ENCODE peak calls at places on chromosomes 16 and 17, in nine cellular contexts. R is PC-9; N is H54; K is GM10248; F is activated CD4-positive, alpha-beta T cell treated with anti-CD3 and anti-CD28 coated beads, Interleukin-2, amount 10 ng/mL, durations not matched to agents 7 days and 5 days; D is right cardiac atrium; T is fibroblast of gingiva; B is A673; G is skeletal muscle cell. Z is an unnamed sample.

GRCh38 chr16:64092284-64092683 is 1029.6 kb downstream of the CDH11 start:
- DNase-seq in R (no peak), B (no peak), D (no peak), K (no peak), T (no peak), F (no peak), N (no peak), G (peak), Z (no peak)

GRCh38 chr16:1645914-1646525 is 32.1 kb upstream of the JPT2 start:
- DNase-seq in D (no peak), N (peak), F (peak), K (no peak), T (no peak), G (no peak), R (peak), B (peak), Z (no peak)

GRCh38 chr17:57548421-57549385 is 196.4 kb downstream of the CCDC182 start:
- DNase-seq in D (peak), F (no peak), G (no peak), B (peak), K (no peak), T (no peak), N (no peak), R (no peak), Z (peak)

GRCh38 chr16:51150894-51151320 is at the start of gene SALL1:
- DNase-seq in N (no peak), K (no peak), B (peak), D (peak), F (no peak), G (no peak), R (no peak), T (no peak), Z (no peak)

GRCh38 chr16:49352923-49353322 is 20.7 kb upstream of the C16orf78 start:
- DNase-seq in B (peak), N (no peak), D (no peak), F (no peak), G (no peak), T (no peak), K (no peak), R (no peak), Z (peak)

GRCh38 chr17:76263896-76264295 is 1.3 kb upstream of the UBALD2 start:
- DNase-seq in R (no peak), T (no peak), K (no peak), D (no peak), F (peak), G (no peak), B (no peak), N (no peak), Z (no peak)

GRCh38 chr16:57194512-57194911 is 8.4 kb downstream of the RSPRY1 start:
- DNase-seq in N (peak), K (no peak), R (peak), F (no peak), D (no peak), T (peak), B (peak), G (peak), Z (no peak)

GRCh38 chr16:89485701-89486246 is 4.6 kb downstream of the ANKRD11 start:
- DNase-seq in F (no peak), G (no peak), D (no peak), B (no peak), T (no peak), N (no peak), K (no peak), R (no peak), Z (peak)

GRCh38 chr17:9239821-9240658 is 218.7 kb downstream of the NTN1 start:
- DNase-seq in F (peak), K (peak), N (no peak), D (peak), T (peak), R (peak), G (no peak), B (peak), Z (peak)

GRCh38 chr17:81858967-81859905 is 1.1 kb downstream of the P4HB start:
- DNase-seq in D (no peak), K (no peak), N (no peak), B (no peak), F (no peak), T (no peak), R (no peak), G (no peak), Z (peak)

GRCh38 chr16:68490829-68491575 is 42.7 kb upstream of the SMPD3 start:
- DNase-seq in F (no peak), N (peak), B (no peak), D (no peak), T (no peak), K (no peak), G (no peak), R (peak), Z (peak)

GRCh38 chr17:55758171-55758570 is 7.3 kb downstream of the PCTP start:
- DNase-seq in D (no peak), T (no peak), K (no peak), G (no peak), B (no peak), N (no peak), F (no peak), R (no peak), Z (no peak)

GRCh38 chr16:24821129-24821528 is 24.6 kb upstream of the SLC5A11 start:
- DNase-seq in B (no peak), G (no peak), F (no peak), K (no peak), T (no peak), N (no peak), R (no peak), D (no peak), Z (no peak)

GRCh38 chr17:77555741-77556291 is 402.7 kb upstream of the TNRC6C start:
- DNase-seq in N (no peak), B (peak), T (no peak), F (no peak), D (no peak), R (no peak), K (no peak), G (peak), Z (no peak)

GRCh38 chr16:79723583-79724168 is 123.1 kb upstream of the MAF start:
- DNase-seq in R (no peak), D (no peak), N (no peak), B (no peak), T (no peak), F (no peak), K (no peak), G (no peak), Z (no peak)

GRCh38 chr17:29256116-29256515 is 9.5 kb downstream of the CRYBA1 start:
- DNase-seq in F (no peak), K (no peak), B (no peak), T (no peak), R (no peak), D (no peak), N (no peak), G (no peak), Z (no peak)

GRCh38 chr17:28585891-28586290 is 9.2 kb upstream of the ALDOC start:
- DNase-seq in K (no peak), R (no peak), F (no peak), T (no peak), N (no peak), G (no peak), D (no peak), B (no peak), Z (no peak)

GRCh38 chr17:50828508-50829170 is 6.7 kb upstream of the WFIKKN2 start:
- DNase-seq in N (no peak), T (no peak), F (no peak), B (no peak), D (no peak), G (no peak), R (no peak), K (peak), Z (peak)

GRCh38 chr17:181213-182163 is at the start of gene DOC2B:
- DNase-seq in N (no peak), R (peak), G (no peak), K (no peak), D (peak), T (no peak), B (peak), F (no peak), Z (no peak)

GRCh38 chr16:61148930-61149329 is 887.3 kb downstream of the CDH8 start:
- DNase-seq in K (no peak), B (peak), D (no peak), N (no peak), G (no peak), R (no peak), F (no peak), T (no peak), Z (peak)

GRCh38 chr17:2087597-2088211 is 32.8 kb downstream of the HIC1 start:
- DNase-seq in R (no peak), B (no peak), F (peak), T (no peak), D (peak), K (peak), G (no peak), N (no peak), Z (peak)

GRCh38 chr17:16273499-16273898 is 56.5 kb downstream of the PIGL start:
- DNase-seq in N (no peak), B (no peak), D (no peak), R (no peak), F (no peak), K (no peak), T (no peak), G (no peak), Z (no peak)

GRCh38 chr16:72612271-72612670 is 435.7 kb downstream of the ZFHX3 start:
- DNase-seq in G (peak), R (no peak), N (no peak), K (no peak), T (peak), B (peak), F (no peak), D (no peak), Z (no peak)

GRCh38 chr17:55729484-55729883 is 6.8 kb upstream of the TMEM100 start:
- DNase-seq in N (no peak), G (no peak), D (no peak), B (no peak), R (no peak), K (no peak), F (no peak), T (no peak), Z (no peak)

GRCh38 chr17:5846001-5846400 is 224.2 kb upstream of the WSCD1 start:
- DNase-seq in D (no peak), R (no peak), B (no peak), G (no peak), K (no peak), N (no peak), T (no peak), F (no peak), Z (no peak)

GRCh38 chr16:66927918-66928649 is 2.7 kb upstream of the RRAD start:
- DNase-seq in F (no peak), B (no peak), D (no peak), T (no peak), G (no peak), K (no peak), N (peak), R (peak), Z (no peak)

GRCh38 chr17:72076678-72077030 is 44.2 kb upstream of the SOX9 start:
- DNase-seq in R (no peak), G (no peak), K (no peak), N (no peak), D (no peak), B (no peak), T (no peak), F (no peak), Z (no peak)

GRCh38 chr16:78179666-78180065 is 80.2 kb downstream of the WWOX start:
- DNase-seq in B (no peak), G (no peak), N (no peak), F (no peak), R (no peak), T (no peak), K (no peak), D (no peak), Z (no peak)

GRCh38 chr17:29434550-29434949 is 44.4 kb downstream of the TAOK1 start:
- DNase-seq in T (no peak), B (no peak), K (no peak), R (no peak), N (no peak), D (no peak), F (no peak), G (no peak), Z (no peak)

GRCh38 chr17:77725851-77726250 is 232.7 kb upstream of the TNRC6C start:
- DNase-seq in D (no peak), T (no peak), G (no peak), R (no peak), F (no peak), K (no peak), B (no peak), N (no peak), Z (no peak)

GRCh38 chr17:10127819-10128375 is 70.5 kb downstream of the GAS7 start:
- DNase-seq in K (no peak), T (peak), D (peak), R (no peak), N (no peak), B (no peak), G (peak), F (no peak), Z (no peak)

Z was measured in OCI-LY7.